ENCODE peak calls at places on chromosomes 5 and 9, in eight cellular contexts. H, U, K, L, X, B, I and D are unnamed samples.

GRCh38 chr5:74415695-74416102 is 224.8 kb downstream of the ENC1 start:
- DNase-seq in K (no peak), X (no peak), H (no peak), B (no peak), I (no peak), L (no peak), U (no peak), D (no peak)

GRCh38 chr9:27124151-27124550 is 15.1 kb downstream of the TEK start:
- DNase-seq in K (no peak), B (no peak), X (no peak), H (no peak), I (no peak), L (peak; percentile 77), U (no peak), D (peak; percentile 80)

GRCh38 chr9:133711428-133712220 is 26.5 kb downstream of the SARDH start:
- DNase-seq in X (peak; percentile 61), B (no peak), H (no peak), K (no peak), U (no peak), I (peak; percentile 54), L (peak; percentile 86), D (peak; percentile 22)

GRCh38 chr5:35926389-35927051 is 11.9 kb downstream of the CAPSL start:
- DNase-seq in X (no peak), B (no peak), U (peak; percentile 80), L (peak; percentile 20), K (peak; percentile 43), I (no peak), H (no peak), D (no peak)

GRCh38 chr5:126053630-126054029 is 369.6 kb upstream of the GRAMD2B start:
- DNase-seq in K (no peak), I (no peak), X (no peak), U (no peak), H (no peak), B (no peak), L (no peak), D (no peak)

GRCh38 chr9:21836437-21837161 is 34.2 kb downstream of the MTAP start:
- DNase-seq in H (no peak), K (no peak), B (no peak), I (no peak), X (no peak), L (peak; percentile 99), U (no peak), D (peak; percentile 99)

GRCh38 chr5:164555809-164556208 is 1050.4 kb downstream of the MAT2B start:
- DNase-seq in B (no peak), X (no peak), K (no peak), L (no peak), I (no peak), H (no peak), U (no peak), D (peak; percentile 28)

GRCh38 chr5:178996156-178996555 is 1.0 kb upstream of the GRM6 start:
- DNase-seq in X (no peak), B (no peak), H (no peak), K (no peak), L (no peak), U (no peak), I (no peak), D (no peak)

GRCh38 chr9:126088336-126088735 is 238.3 kb upstream of the MVB12B start:
- DNase-seq in X (no peak), L (no peak), B (no peak), U (no peak), I (no peak), K (no peak), H (no peak), D (no peak)

GRCh38 chr5:41157272-41157671 is 56.1 kb downstream of the C6 start:
- DNase-seq in K (no peak), H (no peak), X (no peak), L (peak; percentile 36), U (no peak), B (no peak), I (no peak), D (no peak)

GRCh38 chr9:134474058-134474370 is 147.8 kb downstream of the RXRA start:
- DNase-seq in K (no peak), L (peak; percentile 56), H (no peak), U (no peak), X (peak; percentile 85), B (peak; percentile 60), I (no peak), D (no peak)

GRCh38 chr9:75996726-75997125 is 106.3 kb downstream of the PCSK5 start:
- DNase-seq in X (no peak), H (no peak), I (no peak), K (no peak), U (no peak), B (no peak), L (peak; percentile 29), D (peak; percentile 47)

GRCh38 chr5:28678899-28679298 is 1640.5 kb upstream of the CDH9 start:
- DNase-seq in I (no peak), X (no peak), L (no peak), B (no peak), U (no peak), H (no peak), K (no peak), D (peak; percentile 26)

GRCh38 chr9:34332370-34332964 is 3.1 kb downstream of the NUDT2 start:
- DNase-seq in H (no peak), B (no peak), U (peak; percentile 58), I (no peak), L (peak; percentile 39), X (no peak), K (peak; percentile 36), D (peak; percentile 48)

GRCh38 chr9:5900622-5901021 is 9.9 kb downstream of the MLANA start:
- DNase-seq in U (no peak), B (no peak), K (no peak), H (no peak), L (no peak), X (no peak), I (no peak), D (no peak)

GRCh38 chr9:5897851-5898250 is 7.2 kb downstream of the MLANA start:
- DNase-seq in I (no peak), U (no peak), L (no peak), X (no peak), B (no peak), H (no peak), K (no peak), D (no peak)

GRCh38 chr9:5896863-5897262 is 6.2 kb downstream of the MLANA start:
- DNase-seq in U (no peak), K (no peak), I (no peak), H (no peak), L (no peak), X (no peak), B (no peak), D (no peak)

GRCh38 chr9:5902377-5902776 is 11.7 kb downstream of the MLANA start:
- DNase-seq in L (no peak), U (no peak), X (no peak), B (no peak), K (no peak), I (no peak), H (no peak), D (no peak)

DNA sequence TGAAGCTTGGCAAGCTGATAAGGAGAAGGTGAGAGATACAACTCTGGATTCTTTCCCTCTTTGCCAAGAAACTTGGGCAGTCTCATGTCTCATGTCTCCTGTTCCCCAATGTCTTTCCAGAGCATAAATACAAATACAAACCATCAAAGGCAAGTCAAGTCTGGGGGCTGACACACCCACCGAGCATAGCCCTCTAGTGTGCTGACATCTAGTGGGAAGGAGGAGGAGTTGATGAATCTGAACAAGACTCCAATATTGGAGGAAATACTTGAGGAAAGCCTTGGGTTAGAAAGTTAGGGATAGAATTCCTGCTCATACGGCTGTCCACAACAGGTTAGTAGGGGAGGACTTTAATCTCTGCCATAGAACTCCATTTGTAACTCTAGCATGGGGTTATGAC is 8.6 kb downstream of the MLANA start:
- DNase-seq in I (no peak), X (no peak), L (no peak), K (no peak), B (no peak), H (no peak), U (peak; percentile 5), D (no peak)
- TF ChIP-seq CTCF in I (no peak), X (no peak), L (no peak), K (peak; percentile 16), B (no peak), H (no peak), U (peak; percentile 64), D (peak; percentile 44)

DNA sequence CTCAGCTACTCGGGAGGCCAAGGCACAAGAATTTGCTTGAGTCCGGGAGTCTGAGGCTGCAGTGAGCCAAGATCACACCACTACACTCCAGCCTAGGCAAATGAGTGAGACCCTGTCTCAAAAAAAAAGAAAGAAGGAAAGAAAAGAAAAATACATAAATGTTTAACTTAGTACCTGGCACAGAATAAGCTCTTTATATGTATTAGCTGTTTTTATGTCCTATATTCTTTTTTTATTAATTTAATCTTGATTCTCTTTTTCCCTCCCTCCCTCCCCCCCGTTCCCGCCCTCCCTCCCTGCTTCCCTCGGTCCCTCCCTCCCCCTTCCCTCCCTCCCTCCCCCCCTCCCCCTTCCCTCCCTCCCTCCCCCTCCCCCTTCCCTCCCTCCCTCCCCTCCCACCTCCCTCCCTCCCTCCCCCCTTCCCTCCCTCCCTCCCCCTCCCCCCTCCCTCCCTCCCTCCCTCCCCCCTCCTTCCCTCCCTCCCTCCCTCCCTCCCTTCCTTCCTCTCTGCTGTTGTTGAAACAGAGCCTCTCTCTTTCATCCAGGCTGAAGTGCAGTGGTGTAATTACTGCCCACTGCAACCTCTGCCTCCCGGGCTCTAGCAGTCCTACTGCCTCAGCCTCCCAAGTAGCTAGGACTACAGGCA is 135.8 kb upstream of the GRHPR start:
- DNase-seq in I (no peak), L (no peak), U (peak; percentile 44), H (no peak), X (no peak), K (no peak), B (no peak), D (no peak)
- H3K4me1 ChIP-seq in I (peaks cover 7% of the 10 kb centered on the region), L (peaks cover 9% of the 10 kb centered on the region), U (peaks cover 94% of the 10 kb centered on the region), H (no peaks in the 10 kb centered on the region), X (no peaks in the 10 kb centered on the region), K (peaks cover 52% of the 10 kb centered on the region), B (no peaks in the 10 kb centered on the region), D (peaks cover 4% of the 10 kb centered on the region)

GRCh38 chr9:8815219-8815618 is 1015.6 kb upstream of the DMAC1 start:
- DNase-seq in K (no peak), X (no peak), L (no peak), H (no peak), B (no peak), U (no peak), I (no peak), D (no peak)
- H3K27ac ChIP-seq in K (no peak overlapping the region), X (no peak overlapping the region), L (no peak overlapping the region), H (no peak overlapping the region), B (no peak overlapping the region), U (no peak overlapping the region), I (no peak overlapping the region), D (no peak overlapping the region)

GRCh38 chr5:140178082-140178410 is 3.1 kb downstream of the CYSTM1 start:
- DNase-seq in L (no peak), K (no peak), X (no peak), H (no peak), U (no peak), B (no peak), I (no peak), D (no peak)

GRCh38 chr5:140176028-140176382 is 1.0 kb downstream of the CYSTM1 start:
- DNase-seq in B (no peak), K (no peak), X (no peak), L (no peak), H (no peak), U (no peak), I (no peak), D (no peak)

GRCh38 chr5:140174014-140174413 is 974 bp upstream of the CYSTM1 start:
- DNase-seq in B (no peak), I (no peak), U (no peak), X (no peak), H (no peak), L (no peak), K (no peak), D (no peak)

GRCh38 chr5:140174472-140175366 is at the start of gene CYSTM1:
- DNase-seq in U (peak; percentile 95), K (peak; percentile 92), L (peak; percentile 91), H (peak; percentile 82), I (peak; percentile 99), X (peak; percentile 98), B (peak; percentile 97), D (peak; percentile 89)

GRCh38 chr5:140175367-140176027 is 509 bp downstream of the CYSTM1 start:
- DNase-seq in L (peak; percentile 64), U (peak; percentile 70), B (peak; percentile 81), H (no peak), X (peak; percentile 83), K (peak; percentile 74), I (peak; percentile 93), D (peak; percentile 18)
- TF ChIP-seq CTCF in L (no peak), U (peak; percentile 51), B (peak; percentile 56), H (peak; percentile 15), X (no peak), K (no peak), I (peak; percentile 14), D (peak; percentile 28)